ENCODE peak calls at places on chromosomes 11 and 22, in four cellular contexts. X is OCI-LY7, R is left lung, J is dorsolateral prefrontal cortex. P is an unnamed sample.

GRCh38 chr11:15937601-15938361 is 418.6 kb downstream of the SOX6 start:
- DNase-seq in J (no peak), X (no peak), R (no peak), P (no peak)

GRCh38 chr11:104705475-104706195 is 192.6 kb downstream of the CASP12 start:
- DNase-seq in J (no peak), R (peak; percentile 57), X (peak; percentile 77), P (no peak)

GRCh38 chr22:32389685-32390084 is 22.4 kb downstream of the RTCB start:
- DNase-seq in R (no peak), J (no peak), X (peak; percentile 13), P (no peak)

GRCh38 chr11:2827256-2827655 is 58.3 kb downstream of the CDKN1C start:
- DNase-seq in R (no peak), J (no peak), X (no peak), P (no peak)

GRCh38 chr11:35045219-35045819 is 93.7 kb upstream of the CD44 start:
- DNase-seq in X (no peak), R (no peak), J (no peak), P (peak; percentile 39)

GRCh38 chr11:68904458-68904847 is 762 bp downstream of the IGHMBP2 start:
- DNase-seq in X (peak; percentile 16), J (peak; percentile 55), R (peak; percentile 56), P (no peak)

GRCh38 chr11:17513853-17514252 is 30.4 kb downstream of the USH1C start:
- DNase-seq in R (no peak), J (no peak), X (no peak), P (no peak)

GRCh38 chr11:130650456-130651068 is 202.1 kb downstream of the ADAMTS15 start:
- DNase-seq in R (no peak), J (no peak), X (no peak), P (no peak)

GRCh38 chr11:17475666-17476316 is 854 bp downstream of the ABCC8 start:
- DNase-seq in X (no peak), R (no peak), J (no peak), P (no peak)

GRCh38 chr22:19955241-19956128 is 13.9 kb upstream of the TXNRD2 start:
- DNase-seq in X (no peak), J (no peak), R (no peak), P (no peak)

GRCh38 chr11:65214212-65214845 is 32.6 kb downstream of the CAPN1 start:
- DNase-seq in R (no peak), J (no peak), X (no peak), P (no peak)

GRCh38 chr22:37254206-37254866 is 10.3 kb upstream of the RAC2 start:
- DNase-seq in J (no peak), R (peak; percentile 4), X (no peak), P (no peak)

GRCh38 chr11:393219-394033 is 583 bp upstream of the PKP3 start:
- DNase-seq in J (no peak), R (no peak), X (no peak), P (no peak)

GRCh38 chr11:119470316-119471266 is 47.6 kb upstream of the THY1 start:
- DNase-seq in R (no peak), J (no peak), X (no peak), P (no peak)

GRCh38 chr11:612201-612960 is 3.4 kb downstream of the IRF7 start:
- DNase-seq in J (peak; percentile 41), R (no peak), X (peak; percentile 24), P (no peak)

GRCh38 chr22:45977003-45977395 is at the start of gene WNT7B:
- DNase-seq in X (no peak), R (peak; percentile 70), J (no peak), P (no peak)

GRCh38 chr11:111205622-111206385 is 39.7 kb upstream of the POU2AF2 start:
- DNase-seq in R (no peak), J (no peak), X (no peak), P (no peak)

GRCh38 chr11:111207213-111207612 is 38.3 kb upstream of the POU2AF2 start:
- DNase-seq in X (no peak), R (no peak), J (no peak), P (no peak)

GRCh38 chr11:111206472-111206871 is 39.1 kb upstream of the POU2AF2 start:
- DNase-seq in J (no peak), R (no peak), X (no peak), P (no peak)
- TF ChIP-seq CTCF in J (no peak), R (no peak), X (no peak), P (no peak)

GRCh38 chr22:26677217-26677616 is 19.8 kb downstream of the MIAT start:
- DNase-seq in J (no peak), X (no peak), R (no peak), P (no peak)
- TF ChIP-seq CTCF in J (no peak), X (no peak), R (no peak), P (no peak)

GRCh38 chr11:61609000-61609969 is 28.4 kb upstream of the SYT7 start:
- DNase-seq in X (no peak), R (no peak), J (no peak), P (no peak)

GRCh38 chr11:61610905-61611304 is 30.0 kb upstream of the SYT7 start:
- DNase-seq in J (peak; percentile 40), R (no peak), X (no peak), P (no peak)

GRCh38 chr11:61607920-61608599 is 27.2 kb upstream of the SYT7 start:
- DNase-seq in R (no peak), X (no peak), J (peak; percentile 30), P (no peak)

GRCh38 chr11:61609970-61610347 is 29.1 kb upstream of the SYT7 start:
- DNase-seq in J (no peak), R (no peak), X (peak; percentile 13), P (no peak)

GRCh38 chr11:61607426-61607825 is 26.6 kb upstream of the SYT7 start:
- DNase-seq in J (no peak), X (no peak), R (no peak), P (no peak)
- TF ChIP-seq CTCF in J (no peak), X (no peak), R (no peak), P (no peak)

DNA sequence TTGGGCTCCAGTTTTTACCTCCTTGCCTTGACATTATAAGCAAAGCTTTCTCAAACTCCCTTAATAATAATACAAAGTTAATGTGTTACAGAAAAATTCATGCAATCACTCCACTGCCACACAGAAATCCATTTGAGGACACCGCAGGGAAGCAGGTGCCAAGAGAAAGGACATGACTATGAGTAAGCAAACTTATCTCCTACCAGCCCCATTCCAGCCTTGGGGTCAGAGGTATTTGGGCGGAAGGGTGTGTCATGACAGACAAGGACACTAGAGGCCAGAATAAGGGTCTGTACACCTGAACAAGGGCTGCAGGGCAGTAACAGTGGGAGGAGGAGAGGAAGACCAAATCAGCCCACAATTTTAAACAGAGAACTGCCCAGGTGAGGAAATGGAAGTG is 5.9 kb downstream of the GNG3 start:
- DNase-seq in X (no peak), J (no peak), R (peak; percentile 70), P (no peak)
- TF ChIP-seq CTCF in X (no peak), J (no peak), R (no peak), P (no peak)

DNA sequence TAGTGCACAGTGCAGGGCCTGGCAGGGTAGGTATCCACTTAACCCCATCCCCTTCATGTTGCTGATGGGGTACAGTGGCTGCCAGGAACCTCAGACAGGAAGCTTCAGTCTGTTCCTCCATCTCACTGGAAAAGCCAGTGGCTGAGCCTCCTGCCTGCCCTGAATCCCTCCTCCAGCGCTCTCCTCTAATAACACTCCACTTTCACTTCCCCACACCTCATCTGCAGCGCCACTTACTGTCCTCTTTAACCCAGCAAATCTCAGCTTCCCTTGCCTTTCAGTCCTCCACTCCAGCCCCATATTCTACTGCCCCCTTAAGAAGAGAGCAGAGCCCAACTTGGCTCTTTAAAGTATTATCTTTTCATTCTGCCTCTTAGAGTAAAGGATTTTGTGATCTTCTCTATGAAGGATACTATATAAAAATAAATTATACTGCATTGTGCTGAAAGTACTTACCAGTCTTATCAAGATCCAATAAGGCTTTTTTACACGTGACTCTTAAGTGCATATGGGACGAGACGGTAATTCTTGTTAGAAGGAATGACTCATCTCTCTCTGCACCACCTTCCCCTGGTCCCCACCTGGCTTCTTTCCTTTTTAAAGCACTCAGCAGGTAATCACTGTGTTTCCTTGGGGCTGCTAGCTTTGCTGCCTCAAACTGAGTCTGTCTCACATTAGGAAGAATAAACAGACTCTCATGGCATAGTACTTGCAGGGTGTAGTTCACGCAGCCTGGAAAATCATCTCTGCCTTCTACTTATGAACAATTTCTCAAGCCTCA is 238.0 kb upstream of the NARS2 start:
- DNase-seq in J (no peak), R (no peak), X (no peak), P (no peak)
- TF ChIP-seq CTCF in J (no peak), R (no peak), X (no peak), P (no peak)

GRCh38 chr11:109041876-109042275 is 377.0 kb downstream of the DDX10 start:
- DNase-seq in R (no peak), J (no peak), X (no peak), P (no peak)

GRCh38 chr11:109043318-109043717 is 378.4 kb downstream of the DDX10 start:
- DNase-seq in R (no peak), X (no peak), J (no peak), P (no peak)

GRCh38 chr11:109039611-109040010 is 374.7 kb downstream of the DDX10 start:
- DNase-seq in X (no peak), R (no peak), J (no peak), P (no peak)

GRCh38 chr11:109037856-109038780 is 373.2 kb downstream of the DDX10 start:
- DNase-seq in J (peak; percentile 53), X (no peak), R (no peak), P (no peak)

GRCh38 chr11:109040303-109040702 is 375.4 kb downstream of the DDX10 start:
- DNase-seq in R (no peak), J (no peak), X (no peak), P (no peak)
- TF ChIP-seq CTCF in R (no peak), J (no peak), X (no peak), P (no peak)

GRCh38 chr11:97537407-97538150 is 1147.8 kb downstream of the JRKL start:
- DNase-seq in R (no peak), J (no peak), X (no peak), P (no peak)
- TF ChIP-seq CTCF in R (no peak), J (no peak), X (no peak), P (no peak)

DNA sequence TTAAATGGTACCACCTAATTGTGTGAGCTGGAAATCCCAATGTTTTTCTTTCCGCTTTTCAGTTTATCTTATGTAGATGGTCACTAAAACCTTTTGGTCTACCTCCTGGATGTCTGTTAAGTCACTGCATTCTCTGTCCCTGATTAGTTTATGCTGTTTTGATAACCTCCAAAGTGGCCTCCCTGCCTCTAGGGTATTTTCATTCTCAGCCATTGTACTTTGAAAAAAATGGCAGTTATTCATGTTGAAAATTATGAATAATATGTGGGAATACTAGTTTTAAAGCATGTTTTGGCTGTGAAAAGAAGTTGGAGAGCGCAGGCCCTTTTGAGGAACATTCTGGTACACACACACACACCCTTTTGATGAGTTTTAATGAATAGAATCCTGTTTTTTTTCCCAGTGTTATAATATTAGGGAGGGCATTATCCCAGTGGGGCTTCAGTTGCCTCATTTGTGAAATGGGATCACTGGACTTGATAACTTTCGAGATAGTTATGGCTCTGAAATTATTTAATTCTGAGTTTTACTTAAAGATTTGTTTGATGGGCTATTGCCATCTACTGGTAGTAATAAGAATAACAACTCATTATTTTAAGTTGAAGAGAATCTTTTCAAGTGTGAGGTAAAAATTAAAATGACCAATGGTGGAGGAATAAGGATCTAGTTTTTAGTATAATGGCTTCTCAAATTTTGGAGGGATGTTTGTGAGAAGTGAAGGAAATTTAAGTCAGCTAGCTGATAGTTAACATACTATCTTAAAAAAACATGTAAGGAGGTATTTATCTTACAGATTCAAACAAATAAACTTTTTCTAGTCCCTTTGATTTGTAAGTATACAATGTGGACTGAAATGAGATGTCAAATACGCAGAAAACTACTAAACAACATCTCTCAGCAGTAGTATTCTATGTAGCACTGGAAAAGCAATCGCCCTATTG is 3.9 kb downstream of the FDX1 start:
- DNase-seq in X (peak; percentile 48), R (no peak), J (no peak), P (no peak)
- TF ChIP-seq CTCF in X (peak; percentile 88), R (peak; percentile 52), J (peak; percentile 80), P (peak; percentile 46)